ENCODE peak calls at places on chromosomes 11 and 22, in nine cellular contexts. L is GM12878; X is hepatocyte; Y is CD8-positive, alpha-beta T cell; H is HCT116; G is endodermal cell; R is neuronal stem cell; U is left ventricle myocardium inferior; V is prostate gland. I is an unnamed sample.

GRCh38 chr22:22820626-22821025 is 67.0 kb upstream of the IGLL5 start:
- DNase-seq in L (no peak), X (no peak), Y (no peak), H (no peak), G (no peak), R (no peak), U (no peak), V (no peak), I (no peak)

GRCh38 chr22:38740754-38741153 is 15.0 kb downstream of the SUN2 start:
- DNase-seq in L (no peak), X (no peak), Y (no peak), H (no peak), G (no peak), R (no peak), U (no peak), V (no peak), I (peak; percentile 74)

GRCh38 chr11:36265793-36266628 is 23.2 kb downstream of the COMMD9 start:
- DNase-seq in L (no peak), X (peak; percentile 70), Y (peak; percentile 13), H (peak; percentile 19), G (peak; percentile 92), R (peak; percentile 71), U (peak; percentile 36), V (peak; percentile 26), I (peak; percentile 84)

GRCh38 chr11:211741-212140 is 4.2 kb downstream of the RIC8A start:
- DNase-seq in L (no peak), X (no peak), Y (no peak), H (no peak), G (no peak), R (no peak), U (no peak), V (no peak), I (no peak)

GRCh38 chr11:77542296-77542695 is 47.5 kb upstream of the AQP11 start:
- DNase-seq in L (no peak), X (no peak), Y (no peak), H (no peak), G (no peak), R (no peak), U (no peak), V (no peak), I (no peak)

GRCh38 chr11:68539370-68539769 is 78.8 kb downstream of the PPP6R3 start:
- DNase-seq in L (no peak), X (no peak), Y (no peak), H (no peak), G (no peak), R (no peak), U (no peak), V (no peak), I (no peak)

GRCh38 chr22:30969532-30970355 is 679 bp downstream of the TUG1 start:
- DNase-seq in L (no peak), X (peak; percentile 65), Y (no peak), H (no peak), G (peak; percentile 74), R (no peak), U (peak; percentile 38), V (no peak), I (peak; percentile 80)

GRCh38 chr11:76592025-76592914 is 78.3 kb downstream of the LRRC32 start:
- DNase-seq in L (no peak), X (peak; percentile 3), Y (no peak), H (no peak), G (no peak), R (no peak), U (no peak), V (no peak), I (no peak)

GRCh38 chr22:49046546-49047305 is 780.9 kb downstream of the BRD1 start:
- DNase-seq in L (no peak), X (peak; percentile 69), Y (no peak), H (peak; percentile 46), G (peak; percentile 95), R (peak; percentile 68), U (no peak), V (no peak), I (peak; percentile 97)

GRCh38 chr22:44112191-44112590 is 68.5 kb upstream of the PARVG start:
- DNase-seq in L (no peak), X (no peak), Y (no peak), H (no peak), G (no peak), R (no peak), U (no peak), V (no peak), I (peak; percentile 47)

GRCh38 chr11:17314232-17314547 is 37.4 kb upstream of the NCR3LG1 start:
- DNase-seq in L (no peak), X (peak; percentile 27), Y (no peak), H (no peak), G (no peak), R (no peak), U (no peak), V (no peak), I (no peak)

GRCh38 chr11:67412495-67413179 is 2.8 kb upstream of the CARNS1 start:
- DNase-seq in L (no peak), X (no peak), Y (no peak), H (no peak), G (no peak), R (no peak), U (no peak), V (no peak), I (no peak)

GRCh38 chr22:27475548-27475897 is 326.0 kb downstream of the MN1 start:
- DNase-seq in L (no peak), X (no peak), Y (no peak), H (no peak), G (peak; percentile 52), R (no peak), U (no peak), V (no peak), I (no peak)
- H3K4me3 ChIP-seq in L (no peak overlapping the region), X (no peak overlapping the region), Y (no peak overlapping the region), H (no peak overlapping the region), G (no peak overlapping the region), R (no peak overlapping the region), U (no peak overlapping the region), V (no peak overlapping the region), I (no peak overlapping the region)

GRCh38 chr11:69882270-69882608 is 63.0 kb upstream of the FGF3 start:
- DNase-seq in L (no peak), X (no peak), Y (no peak), H (no peak), G (no peak), R (no peak), U (no peak), V (no peak), I (no peak)

GRCh38 chr11:69879734-69880005 is 60.5 kb upstream of the FGF3 start:
- DNase-seq in L (no peak), X (no peak), Y (no peak), H (no peak), G (no peak), R (no peak), U (no peak), V (no peak), I (no peak)

GRCh38 chr11:69880041-69880802 is 61.0 kb upstream of the FGF3 start:
- DNase-seq in L (no peak), X (no peak), Y (no peak), H (no peak), G (peak; percentile 31), R (no peak), U (peak; percentile 12), V (no peak), I (no peak)

GRCh38 chr11:69881467-69882269 is 62.5 kb upstream of the FGF3 start:
- DNase-seq in L (no peak), X (no peak), Y (no peak), H (no peak), G (peak; percentile 85), R (no peak), U (peak; percentile 10), V (no peak), I (peak; percentile 85)

DNA sequence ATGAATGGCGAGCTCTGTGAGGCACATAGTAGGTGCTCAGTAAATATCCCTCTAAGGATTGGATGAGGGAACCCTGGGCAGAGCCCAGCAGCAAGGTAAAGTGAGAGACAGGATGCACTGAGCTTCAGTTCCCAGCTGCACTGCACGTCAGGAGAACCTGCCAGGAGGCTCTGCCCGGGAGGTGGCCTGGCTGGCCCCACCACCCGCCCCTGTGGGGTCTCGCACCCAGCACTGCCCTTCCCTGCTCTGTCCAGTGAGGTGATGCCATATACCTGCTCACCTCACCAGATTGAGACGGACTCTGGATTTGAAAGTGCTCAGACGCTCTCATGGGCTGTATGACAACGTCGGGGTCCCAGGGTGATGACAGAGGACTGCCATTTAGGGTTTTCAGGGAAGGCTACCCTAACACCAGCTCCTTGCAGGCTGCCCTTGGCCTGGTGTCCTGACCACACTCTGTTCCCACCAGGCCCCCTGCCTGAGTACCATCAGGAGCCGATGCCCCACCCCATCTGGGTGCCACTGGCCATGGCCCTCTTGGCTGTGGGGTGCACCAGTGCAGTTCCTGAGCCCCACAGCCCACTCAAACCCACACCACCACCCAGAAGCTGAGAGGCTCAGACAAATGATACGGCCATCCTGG is 61.7 kb upstream of the FGF3 start:
- DNase-seq in L (no peak), X (no peak), Y (no peak), H (no peak), G (peak; percentile 37), R (no peak), U (peak; percentile 5), V (no peak), I (no peak)
- H3K27me3 ChIP-seq in L (no peaks in the 10 kb centered on the region), X (no peaks in the 10 kb centered on the region), Y (no peaks in the 10 kb centered on the region), H (no peaks in the 10 kb centered on the region), G (no peaks in the 10 kb centered on the region), R (peaks cover 3% of the 10 kb centered on the region), U (peaks cover 86% of the 10 kb centered on the region), V (no peaks in the 10 kb centered on the region), I (no peaks in the 10 kb centered on the region)

DNA sequence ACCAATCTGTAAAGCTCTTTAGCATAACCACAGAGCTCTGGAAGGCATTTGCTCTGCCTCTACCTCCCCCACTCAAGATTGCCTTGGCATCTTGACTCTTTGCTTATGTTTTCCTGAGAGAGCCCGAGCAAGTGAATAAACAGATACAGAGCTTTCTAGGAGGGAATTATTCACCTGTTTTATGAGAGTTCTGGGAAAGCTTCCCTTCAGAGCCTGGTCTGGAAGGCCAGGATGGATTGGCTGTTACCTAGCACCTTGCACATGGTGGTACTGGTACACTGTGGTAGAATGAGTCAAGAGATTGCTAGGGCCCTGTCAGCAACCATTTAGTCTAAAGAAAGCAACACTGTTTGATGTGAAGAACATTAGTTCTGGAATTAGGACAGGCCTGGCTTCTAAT is 52.3 kb downstream of the CABIN1 start:
- DNase-seq in L (no peak), X (no peak), Y (no peak), H (no peak), G (no peak), R (no peak), U (no peak), V (no peak), I (no peak)
- H3K36me3 ChIP-seq in L (peaks cover 34% of the 10 kb centered on the region), X (no peaks in the 10 kb centered on the region), Y (peaks cover 53% of the 10 kb centered on the region), H (peaks cover 46% of the 10 kb centered on the region), G (peaks cover 78% of the 10 kb centered on the region), R (peaks cover 85% of the 10 kb centered on the region), U (peaks cover 80% of the 10 kb centered on the region), V (peaks cover 9% of the 10 kb centered on the region), I (peaks cover 41% of the 10 kb centered on the region)

DNA sequence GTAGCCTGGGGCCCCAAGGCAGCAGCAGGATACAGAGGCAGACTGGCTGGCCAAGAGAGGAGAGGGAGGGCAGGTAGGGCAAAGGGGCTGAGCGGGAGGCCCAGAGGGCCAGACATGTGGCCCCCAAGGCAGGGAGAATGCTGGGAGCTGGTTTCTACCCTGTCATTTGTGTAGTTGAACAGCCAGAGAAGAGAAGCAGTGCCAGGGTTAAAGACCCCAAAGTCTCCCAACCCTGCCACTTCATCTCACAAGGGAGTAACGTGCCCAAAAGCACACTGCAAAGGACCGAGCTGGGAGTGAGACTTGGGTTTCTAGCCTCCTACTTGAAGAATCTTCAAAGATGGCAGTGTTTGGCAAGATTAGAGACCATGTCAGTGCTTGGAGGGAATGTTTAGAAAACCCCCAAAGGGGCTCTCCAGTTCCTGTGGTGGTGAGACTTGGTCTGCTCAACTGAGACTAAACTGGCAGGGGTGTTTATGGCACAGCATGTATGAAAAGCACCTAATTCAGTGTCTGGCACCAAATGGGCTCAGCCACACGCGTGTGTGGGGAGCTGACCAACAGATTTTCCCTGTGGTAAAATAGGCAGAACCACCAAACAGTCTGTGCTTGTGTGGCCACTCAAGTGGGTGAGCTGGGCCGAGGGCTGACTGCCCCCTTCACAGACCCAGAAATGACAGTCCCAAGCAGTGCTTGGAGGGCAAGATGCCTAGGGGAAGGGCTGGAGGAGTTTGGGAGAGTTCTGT is 68.2 kb upstream of the CLTCL1 start:
- DNase-seq in L (peak; percentile 1), X (no peak), Y (no peak), H (no peak), G (no peak), R (no peak), U (no peak), V (no peak), I (no peak)
- H3K4me3 ChIP-seq in L (no peak overlapping the region), X (no peak overlapping the region), Y (no peak overlapping the region), H (no peak overlapping the region), G (no peak overlapping the region), R (no peak overlapping the region), U (no peak overlapping the region), V (no peak overlapping the region), I (no peak overlapping the region)